ENCODE peak calls at places on chromosomes 7 and 10, in nine cellular contexts. S, G, R, C, F, B, V, P and N are unnamed samples.

GRCh38 chr7:96084880-96085551 is 236.9 kb downstream of the SLC25A13 start:
- DNase-seq in R (no peak), C (no peak), G (no peak), P (peak; percentile 9), S (no peak), F (no peak), B (peak; percentile 88), V (no peak), N (peak; percentile 87)

GRCh38 chr10:34538291-34538829 is 276.7 kb downstream of the PARD3 start:
- DNase-seq in F (no peak), R (peak; percentile 32), G (no peak), C (no peak), V (no peak), S (peak; percentile 8), P (no peak), B (no peak), N (peak; percentile 40)

GRCh38 chr10:7545256-7545655 is 121.5 kb downstream of the ITIH5 start:
- DNase-seq in B (no peak), F (no peak), V (no peak), P (no peak), R (no peak), S (no peak), G (no peak), C (no peak), N (no peak)

GRCh38 chr7:50812847-50813475 is 30.3 kb upstream of the GRB10 start:
- DNase-seq in G (peak; percentile 73), B (peak; percentile 90), P (peak; percentile 83), V (peak; percentile 74), F (no peak), C (peak; percentile 78), S (no peak), R (peak; percentile 72), N (peak; percentile 84)

GRCh38 chr10:77713506-77714280 is 76.1 kb upstream of the KCNMA1 start:
- DNase-seq in F (peak; percentile 55), C (no peak), R (no peak), P (no peak), S (no peak), B (no peak), V (no peak), G (no peak), N (no peak)

GRCh38 chr10:126092806-126093205 is 196.4 kb downstream of the FANK1 start:
- DNase-seq in C (no peak), G (no peak), F (no peak), B (peak; percentile 48), R (no peak), P (no peak), V (no peak), S (no peak), N (no peak)

GRCh38 chr10:12465385-12466136 is 116.2 kb downstream of the CAMK1D start:
- DNase-seq in B (no peak), F (no peak), C (no peak), G (no peak), P (no peak), R (no peak), S (no peak), V (no peak), N (no peak)

GRCh38 chr10:30747633-30748032 is 118.1 kb upstream of the LYZL2 start:
- DNase-seq in F (peak; percentile 40), G (no peak), R (no peak), B (peak; percentile 56), S (no peak), P (peak; percentile 38), C (no peak), V (peak; percentile 24), N (peak; percentile 20)

GRCh38 chr10:110078317-110078716 is 70.5 kb downstream of the ADD3 start:
- DNase-seq in C (no peak), F (no peak), P (no peak), V (no peak), S (no peak), R (no peak), G (no peak), B (no peak), N (no peak)

GRCh38 chr10:110087682-110088081 is 79.9 kb downstream of the ADD3 start:
- DNase-seq in F (no peak), C (no peak), R (no peak), P (no peak), B (no peak), S (no peak), G (no peak), V (no peak), N (no peak)

GRCh38 chr10:110088756-110089155 is 81.0 kb downstream of the ADD3 start:
- DNase-seq in P (no peak), B (no peak), C (no peak), G (no peak), R (no peak), S (no peak), F (no peak), V (no peak), N (no peak)

GRCh38 chr10:110081914-110082313 is 74.1 kb downstream of the ADD3 start:
- DNase-seq in C (no peak), G (no peak), V (no peak), B (peak; percentile 85), S (no peak), R (no peak), P (peak; percentile 80), F (no peak), N (peak; percentile 73)

GRCh38 chr10:110083884-110084283 is 76.1 kb downstream of the ADD3 start:
- DNase-seq in R (no peak), V (peak; percentile 24), S (no peak), C (no peak), F (no peak), B (peak; percentile 34), P (peak; percentile 12), G (no peak), N (peak; percentile 29)
- H3K4me3 ChIP-seq in R (no peak overlapping the region), V (no peak overlapping the region), S (no peak overlapping the region), C (no peak overlapping the region), F (no peak overlapping the region), B (no peak overlapping the region), P (no peak overlapping the region), G (no peak overlapping the region), N (no peak overlapping the region)

GRCh38 chr10:97533888-97534287 is 35.2 kb downstream of the UBTD1 start:
- DNase-seq in B (no peak), S (no peak), C (no peak), G (no peak), V (no peak), P (no peak), F (no peak), R (no peak), N (no peak)

GRCh38 chr10:97531401-97531985 is 32.8 kb downstream of the UBTD1 start:
- DNase-seq in G (no peak), F (no peak), P (peak; percentile 62), B (no peak), C (no peak), V (no peak), R (no peak), S (no peak), N (peak; percentile 43)

GRCh38 chr10:97532935-97533671 is 34.4 kb downstream of the UBTD1 start:
- DNase-seq in V (no peak), F (peak; percentile 50), C (no peak), R (no peak), P (peak; percentile 44), B (no peak), S (no peak), G (no peak), N (no peak)

GRCh38 chr10:97537186-97537869 is 35.3 kb upstream of the ANKRD2 start:
- DNase-seq in G (no peak), F (no peak), P (no peak), C (no peak), V (no peak), B (no peak), S (no peak), R (no peak), N (no peak)

GRCh38 chr10:97534746-97535367 is 36.1 kb downstream of the UBTD1 start:
- DNase-seq in V (no peak), R (no peak), P (no peak), S (peak; percentile 40), G (no peak), B (peak; percentile 42), F (peak; percentile 62), C (no peak), N (peak; percentile 58)
- TF ChIP-seq CTCF in V (peak; percentile 29), R (peak; percentile 25), P (peak; percentile 83), S (peak; percentile 80), G (no peak), B (peak; percentile 74), F (peak; percentile 59), C (peak; percentile 49), N (peak; percentile 53)

DNA sequence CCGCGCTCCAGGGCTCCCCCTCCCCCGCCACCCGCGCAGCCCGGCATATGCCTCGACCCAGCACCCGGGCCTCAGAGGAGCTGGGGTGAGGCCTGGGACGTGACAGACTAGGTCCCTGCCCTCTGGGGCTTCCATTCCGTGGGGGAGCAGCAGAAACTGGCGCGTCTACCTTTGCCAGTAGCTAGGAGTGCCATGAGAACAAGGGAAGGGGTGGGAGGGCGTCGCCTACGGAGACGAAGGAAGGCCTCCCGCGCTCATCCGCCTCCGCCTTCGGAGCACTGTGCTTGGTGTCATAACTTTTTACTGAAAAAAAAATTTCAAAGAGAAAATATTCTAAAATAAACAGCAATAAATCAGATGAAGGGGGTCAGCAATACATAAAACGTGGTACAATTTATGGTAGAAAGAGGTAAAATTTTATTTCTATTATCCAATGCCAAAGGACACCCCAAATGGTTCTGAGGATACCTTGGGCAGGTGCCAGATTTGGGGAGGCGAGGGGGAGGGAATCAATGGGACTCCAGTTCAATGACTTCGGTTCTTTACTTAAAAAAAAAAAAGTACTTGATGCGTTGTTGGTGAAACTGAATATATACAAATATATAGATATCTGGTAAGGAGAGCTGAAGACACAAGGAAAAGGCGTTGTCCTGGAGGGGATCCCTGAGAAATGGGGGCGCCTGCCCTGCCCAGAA is 35.1 kb upstream of the GRID1 start:
- DNase-seq in R (peak; percentile 45), F (peak; percentile 57), S (peak; percentile 51), V (peak; percentile 27), B (peak; percentile 7), G (peak; percentile 62), P (no peak), C (peak; percentile 69), N (peak; percentile 36)
- H3K4me3 ChIP-seq in R (peak overlapping the region; percentile 58), F (peak overlapping the region; percentile 77), S (peak overlapping the region; percentile 82), V (peak overlapping the region; percentile 54), B (peak overlapping the region; percentile 82), G (no peak overlapping the region), P (peak overlapping the region; percentile 64), C (peak overlapping the region; percentile 67), N (peak overlapping the region; percentile 56)

GRCh38 chr7:146661435-146661834 is 544.8 kb downstream of the CNTNAP2 start:
- DNase-seq in F (peak; percentile 7), S (no peak), V (no peak), C (no peak), P (no peak), B (no peak), G (no peak), R (no peak), N (no peak)
- TF ChIP-seq CTCF in F (no peak), S (no peak), V (no peak), C (no peak), P (no peak), B (no peak), G (no peak), R (no peak), N (no peak)

DNA sequence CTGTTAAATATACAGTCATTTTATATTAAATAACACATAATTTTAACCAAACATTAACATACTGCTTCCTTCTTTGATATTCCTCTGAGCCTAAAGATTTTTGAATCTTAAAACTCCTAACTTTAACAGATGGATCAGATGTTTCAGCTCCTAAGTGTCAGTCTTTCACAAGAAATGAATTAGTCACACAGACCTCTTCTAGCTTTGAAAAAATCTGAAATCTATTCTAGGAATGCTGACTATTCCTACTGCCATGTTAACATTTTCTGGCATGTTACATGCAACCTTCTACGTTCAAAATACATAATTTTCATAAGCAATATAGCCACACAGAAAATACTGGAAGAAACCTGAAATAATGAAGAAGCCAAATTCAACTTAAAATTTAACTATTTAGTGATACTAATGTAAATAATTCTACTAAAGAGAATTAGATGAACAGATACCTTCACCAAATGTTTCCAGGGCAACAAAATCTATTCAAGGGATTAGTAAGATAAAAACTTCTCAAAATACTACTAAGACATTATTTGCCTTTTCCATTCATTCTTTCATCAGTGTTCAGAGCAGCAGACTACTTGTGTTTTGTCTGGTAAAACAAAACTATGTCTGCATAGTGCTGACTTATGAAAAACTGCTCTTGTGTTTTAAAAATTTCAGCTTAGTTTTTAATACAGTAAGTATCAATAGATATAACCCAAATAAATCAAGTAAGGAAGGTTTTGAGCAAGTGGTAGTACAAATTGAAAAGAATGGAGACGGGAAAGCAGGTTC is 9.2 kb downstream of the JMJD1C start:
- DNase-seq in S (no peak), F (no peak), B (no peak), P (no peak), G (no peak), R (no peak), C (no peak), V (no peak), N (peak; percentile 58)
- H3K4me3 ChIP-seq in S (no peak overlapping the region), F (no peak overlapping the region), B (no peak overlapping the region), P (no peak overlapping the region), G (no peak overlapping the region), R (no peak overlapping the region), C (no peak overlapping the region), V (no peak overlapping the region), N (no peak overlapping the region)